ENCODE peak calls at places on chromosomes 1 and 21, in six cellular contexts. O is pancreas, E is H7, G is left ventricle myocardium inferior, K is BE2C, V is kidney epithelial cell. A is an unnamed sample.

GRCh38 chr1:203274603-203275381 is 30.5 kb upstream of the BTG2 start:
- DNase-seq in K (no peak), E (no peak), G (no peak), V (no peak), O (no peak), A (no peak)

GRCh38 chr1:59994302-59995198 is 68.0 kb upstream of the CYP2J2 start:
- DNase-seq in V (peak; percentile 12), O (no peak), G (no peak), E (no peak), K (no peak), A (no peak)

GRCh38 chr1:169821500-169821899 is 26.8 kb upstream of the METTL18 start:
- DNase-seq in O (no peak), V (no peak), K (no peak), E (no peak), G (no peak), A (no peak)

GRCh38 chr1:28036431-28036830 is 52.0 kb downstream of the EYA3 start:
- DNase-seq in V (no peak), G (no peak), O (no peak), E (no peak), K (no peak), A (no peak)

GRCh38 chr1:30521261-30521865 is 202.0 kb downstream of the MATN1 start:
- DNase-seq in E (no peak), O (peak; percentile 25), V (no peak), K (no peak), G (no peak), A (peak; percentile 1)

GRCh38 chr1:201405484-201405831 is 6.3 kb upstream of the LAD1 start:
- DNase-seq in G (no peak), E (no peak), O (peak; percentile 79), V (peak; percentile 77), K (no peak), A (no peak)

GRCh38 chr1:25699501-25700089 is 83.0 kb downstream of the MAN1C1 start:
- DNase-seq in O (no peak), V (no peak), E (no peak), G (peak; percentile 66), K (peak; percentile 38), A (no peak)

GRCh38 chr1:209651148-209651547 is 1.1 kb downstream of the LAMB3 start:
- DNase-seq in V (peak; percentile 50), O (peak; percentile 74), K (peak; percentile 59), G (peak; percentile 68), E (no peak), A (no peak)

GRCh38 chr1:116567790-116568667 is 2.8 kb downstream of the CD58 start:
- DNase-seq in E (no peak), G (no peak), O (no peak), K (no peak), V (no peak), A (no peak)

GRCh38 chr1:59290173-59290954 is 6.5 kb upstream of the FGGY start:
- DNase-seq in K (peak; percentile 25), E (peak; percentile 66), V (no peak), O (peak; percentile 58), G (no peak), A (no peak)

GRCh38 chr1:93448983-93449805 is 1.3 kb downstream of the FNBP1L start:
- DNase-seq in G (no peak), O (peak; percentile 74), E (peak; percentile 76), V (no peak), K (no peak), A (no peak)

GRCh38 chr1:182782587-182782913 is 7.0 kb upstream of the NPL start:
- DNase-seq in V (no peak), G (no peak), K (no peak), E (no peak), O (no peak), A (no peak)

GRCh38 chr1:163085041-163085903 is 16.1 kb downstream of the RGS4 start:
- DNase-seq in O (no peak), E (no peak), V (no peak), K (no peak), G (no peak), A (no peak)

GRCh38 chr1:151134396-151134795 is 12.0 kb downstream of the SEMA6C start:
- DNase-seq in O (no peak), V (no peak), G (no peak), K (no peak), E (no peak), A (no peak)

GRCh38 chr1:219666242-219666641 is 53.3 kb upstream of the ZC3H11B start:
- DNase-seq in G (no peak), E (no peak), K (no peak), O (no peak), V (no peak), A (no peak)

GRCh38 chr1:195960580-195960979 is 647.7 kb downstream of the KCNT2 start:
- DNase-seq in E (no peak), G (no peak), O (no peak), V (no peak), K (no peak), A (no peak)

GRCh38 chr1:51086496-51087271 is 15.3 kb upstream of the C1orf185 start:
- DNase-seq in V (no peak), E (peak; percentile 18), G (no peak), O (no peak), K (no peak), A (no peak)

GRCh38 chr1:84944767-84945486 is 51.9 kb upstream of the LPAR3 start:
- DNase-seq in O (no peak), K (peak; percentile 61), E (peak; percentile 47), G (peak; percentile 22), V (peak; percentile 80), A (peak; percentile 73)

GRCh38 chr1:203931953-203932352 is 70.6 kb downstream of the SNRPE start:
- DNase-seq in G (no peak), V (no peak), K (no peak), O (no peak), E (no peak), A (no peak)

GRCh38 chr21:42390193-42390592 is 5.7 kb downstream of the TMPRSS3 start:
- DNase-seq in G (no peak), V (no peak), K (no peak), O (no peak), E (no peak), A (no peak)

GRCh38 chr21:36845070-36845469 is 121.4 kb downstream of the HLCS start:
- DNase-seq in G (no peak), E (no peak), O (no peak), K (no peak), V (no peak), A (no peak)

GRCh38 chr21:20902998-20903397 is 95.2 kb upstream of the NCAM2 start:
- DNase-seq in O (no peak), E (no peak), G (no peak), V (no peak), K (no peak), A (no peak)

GRCh38 chr1:74474585-74474984 is 37.8 kb downstream of the LRRC53 start:
- DNase-seq in G (no peak), K (no peak), V (no peak), O (no peak), E (no peak), A (no peak)

GRCh38 chr1:104760017-104760416 is 1010.3 kb downstream of the AMY1C start:
- DNase-seq in G (no peak), O (no peak), K (no peak), V (no peak), E (no peak), A (no peak)

GRCh38 chr1:237670296-237670695 is 220.4 kb downstream of the ZP4 start:
- DNase-seq in K (no peak), O (no peak), G (no peak), V (no peak), E (no peak), A (no peak)

GRCh38 chr1:86409416-86410021 is 13.4 kb upstream of the ODF2L start:
- DNase-seq in G (no peak), V (no peak), E (no peak), O (no peak), K (no peak), A (no peak)

DNA sequence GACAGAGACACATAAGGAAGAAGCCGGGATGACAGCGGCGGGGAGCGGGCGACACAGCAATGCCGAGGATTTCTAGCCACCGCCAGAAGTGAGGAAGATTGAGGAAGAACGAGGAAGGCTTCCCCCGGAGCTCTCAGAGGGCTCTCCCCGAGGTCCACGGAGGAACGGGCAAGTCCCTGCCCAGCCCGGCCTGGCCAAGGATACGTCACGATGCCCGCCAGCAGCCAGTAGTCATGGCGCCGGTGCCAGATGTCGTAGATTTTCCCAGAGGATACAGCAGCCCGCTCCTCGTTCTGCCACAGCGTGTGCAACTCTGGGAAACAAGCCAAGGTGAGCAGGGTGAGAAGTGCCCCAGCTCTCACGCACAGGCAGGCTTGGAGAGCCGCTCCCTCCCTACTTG is 65.9 kb downstream of the KCNAB2 start:
- DNase-seq in V (no peak), K (peak; percentile 67), G (no peak), E (no peak), O (peak; percentile 32), A (no peak)
- H3K27me3 ChIP-seq in V (peaks cover 5% of the 10 kb centered on the region), K (no peaks in the 10 kb centered on the region), G (peaks cover 55% of the 10 kb centered on the region), E (no peaks in the 10 kb centered on the region), O (no peaks in the 10 kb centered on the region), A (peaks cover 4% of the 10 kb centered on the region)

GRCh38 chr1:229428256-229428655 is 5.6 kb downstream of the ACTA1 start:
- DNase-seq in V (no peak), G (no peak), K (no peak), E (no peak), O (no peak), A (no peak)

GRCh38 chr1:229430761-229431269 is 3.1 kb downstream of the ACTA1 start:
- DNase-seq in O (peak; percentile 82), K (no peak), E (peak; percentile 90), V (no peak), G (peak; percentile 69), A (peak; percentile 31)

GRCh38 chr1:229427572-229427971 is 6.3 kb downstream of the ACTA1 start:
- DNase-seq in K (no peak), E (no peak), O (no peak), G (no peak), V (no peak), A (no peak)

GRCh38 chr1:229420765-229421164 is 13.1 kb downstream of the ACTA1 start:
- DNase-seq in G (no peak), V (no peak), K (no peak), E (no peak), O (no peak), A (no peak)

DNA sequence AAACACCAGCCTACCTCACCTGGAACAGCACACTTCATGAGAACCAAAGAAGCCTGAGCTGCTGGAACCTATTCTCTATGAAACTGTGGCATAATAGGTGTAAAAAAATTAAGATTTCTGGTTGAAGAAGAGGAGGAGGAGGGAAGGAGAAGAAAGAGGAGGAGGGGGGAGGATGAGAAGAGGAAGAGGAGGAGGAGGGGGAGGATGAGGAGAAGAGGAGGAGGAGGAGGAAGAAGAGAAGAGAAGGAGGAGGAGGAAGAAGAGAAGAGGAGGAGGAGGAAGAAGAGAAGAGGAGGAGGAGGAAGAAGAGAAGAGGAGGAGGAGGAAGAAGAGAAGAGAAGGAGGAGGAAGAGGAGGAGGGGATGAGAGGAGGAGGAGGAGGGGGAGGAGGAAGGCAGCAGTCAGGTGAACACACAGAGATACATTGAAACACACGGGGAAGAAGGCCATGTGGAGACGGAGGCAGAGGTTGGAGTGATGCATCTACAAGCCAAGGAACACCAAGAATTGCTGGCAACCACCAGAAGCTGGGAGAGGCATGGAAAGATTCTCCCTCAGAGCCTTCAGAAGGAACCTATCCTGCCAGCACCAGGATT is 8.2 kb downstream of the ACTA1 start:
- DNase-seq in V (no peak), E (no peak), G (no peak), K (no peak), O (no peak), A (no peak)
- H3K27me3 ChIP-seq in V (peaks cover 20% of the 10 kb centered on the region), E (peaks cover 14% of the 10 kb centered on the region), G (peaks cover 65% of the 10 kb centered on the region), K (no peaks in the 10 kb centered on the region), O (no peaks in the 10 kb centered on the region), A (no peaks in the 10 kb centered on the region)

GRCh38 chr1:228003461-228004330 is 3.1 kb upstream of the WNT3A start:
- DNase-seq in O (no peak), E (peak; percentile 14), G (no peak), K (no peak), V (no peak), A (no peak)
- H3K27me3 ChIP-seq in O (peaks cover 3% of the 10 kb centered on the region), E (peaks cover 64% of the 10 kb centered on the region), G (peaks cover 85% of the 10 kb centered on the region), K (peaks cover 56% of the 10 kb centered on the region), V (peaks cover 66% of the 10 kb centered on the region), A (peaks cover 13% of the 10 kb centered on the region)

GRCh38 chr1:930633-931138 is 7.0 kb downstream of the SAMD11 start:
- DNase-seq in K (no peak), G (no peak), O (no peak), V (no peak), E (no peak), A (no peak)
- H3K27me3 ChIP-seq in K (peaks cover 5% of the 10 kb centered on the region), G (peaks cover 90% of the 10 kb centered on the region), O (no peaks in the 10 kb centered on the region), V (peaks cover 83% of the 10 kb centered on the region), E (peaks cover 74% of the 10 kb centered on the region), A (peaks cover 5% of the 10 kb centered on the region)

A was measured in CD8-positive, alpha-beta T cell.